ENCODE peak calls at places on chromosomes 4 and X, in four cellular contexts. H is activated naive CD4-positive, alpha-beta T cell treated with anti-CD3 and anti-CD28 coated beads for 36 hours; L is heart right ventricle; J is tibial nerve. M is an unnamed sample.

GRCh38 chr4:29066856-29067255 is 1653.3 kb upstream of the PCDH7 start:
- DNase-seq in H (no peak), L (no peak), J (no peak), M (no peak)

GRCh38 chr4:111641813-111642579 is 503.3 kb upstream of the FAM241A start:
- DNase-seq in H (peak; percentile 53), L (no peak), J (peak; percentile 60), M (no peak)

GRCh38 chr4:92988301-92988700 is 684.5 kb downstream of the GRID2 start:
- DNase-seq in H (no peak), L (no peak), J (no peak), M (no peak)

GRCh38 chr4:70544279-70544870 is 26.0 kb downstream of the AMTN start:
- DNase-seq in H (no peak), L (no peak), J (no peak), M (no peak)

GRCh38 chrX:45715787-45716186 is 515.1 kb upstream of the DIPK2B start:
- DNase-seq in H (no peak), L (no peak), J (no peak), M (no peak)

GRCh38 chrX:77017093-77017492 is 430.1 kb upstream of the FGF16 start:
- DNase-seq in H (no peak), L (no peak), J (no peak), M (no peak)

GRCh38 chrX:39899876-39900787 is 197.6 kb downstream of the BCOR start:
- DNase-seq in H (no peak), L (no peak), J (no peak), M (no peak)

GRCh38 chr4:73770917-73771316 is 30.5 kb downstream of the CXCL8 start:
- DNase-seq in H (no peak), L (no peak), J (no peak), M (no peak)

GRCh38 chr4:3497554-3498389 is 34.5 kb downstream of the LRPAP1 start:
- DNase-seq in H (no peak), L (no peak), J (no peak), M (no peak)

GRCh38 chrX:117910216-117910615 is 206.4 kb downstream of the KLHL13 start:
- DNase-seq in H (no peak), L (no peak), J (no peak), M (no peak)

GRCh38 chr4:137531951-137532868 is at the start of gene PCDH18:
- DNase-seq in H (peak; percentile 38), L (peak; percentile 75), J (peak; percentile 96), M (peak; percentile 92)

GRCh38 chr4:76803522-76803921 is 94.4 kb downstream of the SOWAHB start:
- DNase-seq in H (no peak), L (no peak), J (peak; percentile 33), M (no peak)

GRCh38 chr4:132071815-132072214 is 1077.3 kb upstream of the PCDH10 start:
- DNase-seq in H (no peak), L (no peak), J (no peak), M (no peak)

GRCh38 chrX:154436597-154437397 is at the start of gene GDI1:
- DNase-seq in H (peak; percentile 55), L (peak; percentile 65), J (no peak), M (peak; percentile 61)

GRCh38 chr4:6071959-6072720 is 53.9 kb upstream of the C4orf50 start:
- DNase-seq in H (no peak), L (peak; percentile 38), J (no peak), M (no peak)

GRCh38 chr4:74624351-74625151 is 169.8 kb downstream of the BTC start:
- DNase-seq in H (no peak), L (no peak), J (no peak), M (no peak)

GRCh38 chrX:1657367-1658082 is 42.7 kb downstream of the ASMT start:
- DNase-seq in H (peak; percentile 87), L (no peak), J (no peak), M (no peak)

GRCh38 chr4:13476915-13477314 is 7.2 kb downstream of the RAB28 start:
- DNase-seq in H (no peak), L (no peak), J (no peak), M (no peak)

GRCh38 chr4:94446386-94446785 is 5.4 kb upstream of the PDLIM5 start:
- DNase-seq in H (no peak), L (no peak), J (no peak), M (no peak)

GRCh38 chrX:153226344-153227190 is 47.5 kb downstream of the MAGEA1 start:
- DNase-seq in H (peak; percentile 11), L (no peak), J (peak; percentile 17), M (no peak)

GRCh38 chrX:24169211-24169610 is 19.7 kb downstream of the ZFX start:
- DNase-seq in H (peak; percentile 14), L (no peak), J (no peak), M (no peak)

GRCh38 chr4:101175896-101176676 is 171.2 kb downstream of the PPP3CA start:
- DNase-seq in H (no peak), L (no peak), J (peak; percentile 53), M (peak; percentile 18)

GRCh38 chrX:781216-782211 is 150.9 kb downstream of the SHOX start:
- DNase-seq in H (no peak), L (no peak), J (no peak), M (no peak)

GRCh38 chrX:110258552-110258951 is 59.3 kb downstream of the AMMECR1 start:
- DNase-seq in H (no peak), L (no peak), J (no peak), M (no peak)

GRCh38 chr4:144967161-144967560 is 130.8 kb downstream of the ANAPC10 start:
- DNase-seq in H (no peak), L (no peak), J (no peak), M (no peak)

GRCh38 chr4:184649971-184650855 is 675 bp downstream of the PRIMPOL start:
- DNase-seq in H (peak; percentile 37), L (no peak), J (peak; percentile 7), M (no peak)

GRCh38 chrX:149453030-149453429 is 52.1 kb downstream of the IDS start:
- DNase-seq in H (no peak), L (no peak), J (no peak), M (no peak)

GRCh38 chrX:111511477-111511876 is at the start of gene SERTM2:
- DNase-seq in H (peak; percentile 3), L (no peak), J (no peak), M (no peak)

GRCh38 chr4:1609901-1610790 is 74.0 kb downstream of the FAM53A start:
- DNase-seq in H (no peak), L (peak; percentile 6), J (no peak), M (no peak)

GRCh38 chr4:64895031-64895430 is 485.8 kb upstream of the TECRL start:
- DNase-seq in H (no peak), L (no peak), J (no peak), M (no peak)

GRCh38 chrX:40314070-40314469 is 216.3 kb upstream of the BCOR start:
- DNase-seq in H (no peak), L (no peak), J (no peak), M (no peak)

M was measured in heart left ventricle.